ENCODE peak calls at places on chromosomes 12 and 14, in four cellular contexts. L, F, I and J are unnamed samples.

GRCh38 chr14:104994988-104995387 is 9.4 kb downstream of the CLBA1 start:
- DNase-seq in L (no peak), F (no peak), I (no peak), J (no peak)

GRCh38 chr14:102768223-102769048 is 8.8 kb upstream of the TRAF3 start:
- DNase-seq in L (no peak), F (no peak), I (no peak), J (no peak)

GRCh38 chr14:50501642-50502041 is 30.7 kb downstream of the MAP4K5 start:
- DNase-seq in L (peak), F (no peak), I (peak), J (no peak)

GRCh38 chr12:8780389-8780788 is 42.0 kb upstream of the A2ML1 start:
- DNase-seq in L (peak), F (no peak), I (peak), J (no peak)

GRCh38 chr12:113559466-113559865 is 87.8 kb upstream of the LHX5 start:
- DNase-seq in L (no peak), F (no peak), I (no peak), J (no peak)

GRCh38 chr12:53179694-53180269 is 740 bp upstream of the ZNF740 start:
- DNase-seq in L (no peak), F (no peak), I (no peak), J (no peak)

GRCh38 chr12:62934799-62935674 is at the start of gene PPM1H:
- DNase-seq in L (peak), F (peak), I (peak), J (peak)

GRCh38 chr14:58863576-58864345 is 226.0 kb downstream of the DACT1 start:
- DNase-seq in L (no peak), F (no peak), I (no peak), J (no peak)

GRCh38 chr12:12784911-12785814 is at the start of gene APOLD1:
- DNase-seq in L (peak), F (no peak), I (no peak), J (peak)

GRCh38 chr12:77995436-77996167 is 164.9 kb downstream of the NAV3 start:
- DNase-seq in L (peak), F (no peak), I (peak), J (no peak)

GRCh38 chr12:121805800-121806555 is 2.2 kb downstream of the SETD1B start:
- DNase-seq in L (no peak), F (peak), I (peak), J (peak)

GRCh38 chr12:22437031-22437806 is 102.7 kb upstream of the ST8SIA1 start:
- DNase-seq in L (no peak), F (no peak), I (peak), J (no peak)

GRCh38 chr12:43444940-43445564 is 107.0 kb downstream of the ADAMTS20 start:
- DNase-seq in L (no peak), F (no peak), I (peak), J (peak)

GRCh38 chr14:69299286-69300035 is 39.5 kb downstream of the GALNT16 start:
- DNase-seq in L (no peak), F (no peak), I (no peak), J (no peak)

GRCh38 chr12:131755305-131756113 is 44.6 kb downstream of the SFSWAP start:
- DNase-seq in L (peak), F (no peak), I (peak), J (no peak)

GRCh38 chr12:14367097-14367661 is 1.7 kb downstream of the ATF7IP start:
- DNase-seq in L (no peak), F (no peak), I (peak), J (no peak)

GRCh38 chr12:55717397-55718007 is 1.7 kb downstream of the BLOC1S1 start:
- DNase-seq in L (peak), F (peak), I (peak), J (no peak)

GRCh38 chr14:57161583-57161982 is 107.1 kb downstream of the EXOC5 start:
- DNase-seq in L (no peak), F (no peak), I (no peak), J (no peak)

GRCh38 chr12:47238665-47239064 is 158.9 kb upstream of the AMIGO2 start:
- DNase-seq in L (no peak), F (no peak), I (no peak), J (no peak)

GRCh38 chr12:111867531-111867930 is 25.5 kb downstream of the MAPKAPK5 start:
- DNase-seq in L (no peak), F (no peak), I (no peak), J (no peak)